ENCODE peak calls at places on chromosomes 7 and 10, in seven cellular contexts. B is GM23338, E is SK-N-SH, P is mesendoderm, V is HCT116, S is astrocyte, Y is PC-3. I is an unnamed sample.
A peak's percentile ranks its signal among the peaks of the same experiment; 100 is the strongest.

GRCh38 chr10:79380125-79380917 is 33.1 kb downstream of the PPIF start:
- DNase-seq in P (no peak), Y (peak; percentile 77), E (no peak), V (no peak), S (no peak), B (no peak), I (no peak)

GRCh38 chr10:85643839-85644525 is 722.6 kb downstream of the GRID1 start:
- DNase-seq in E (no peak), V (peak; percentile 86), B (no peak), P (peak; percentile 59), Y (peak; percentile 63), S (peak; percentile 38), I (no peak)

GRCh38 chr7:86629-87028 is 105.7 kb upstream of the FAM20C start:
- DNase-seq in Y (no peak), S (no peak), P (no peak), B (no peak), V (no peak), E (no peak), I (peak; percentile 1)

GRCh38 chr10:86164216-86164774 is 202.3 kb downstream of the GRID1 start:
- DNase-seq in S (no peak), V (no peak), Y (no peak), P (no peak), E (no peak), B (no peak), I (no peak)

GRCh38 chr7:127189885-127190284 is 62.9 kb downstream of the GRM8 start:
- DNase-seq in V (no peak), Y (no peak), S (no peak), B (peak; percentile 9), P (peak; percentile 83), E (peak; percentile 27), I (no peak)

GRCh38 chr10:89091501-89091900 is 100.9 kb downstream of the FAS start:
- DNase-seq in S (no peak), P (no peak), Y (no peak), V (no peak), B (no peak), E (no peak), I (no peak)

GRCh38 chr10:52409928-52410327 is 95.8 kb downstream of the DKK1 start:
- DNase-seq in S (no peak), P (no peak), B (no peak), E (no peak), Y (peak; percentile 67), V (no peak), I (no peak)

GRCh38 chr7:41029072-41029492 is 673.8 kb downstream of the INHBA start:
- DNase-seq in E (no peak), S (peak; percentile 99), P (peak; percentile 24), B (no peak), Y (peak; percentile 96), V (peak; percentile 41), I (no peak)

GRCh38 chr7:11935905-11936304 is 103.9 kb upstream of the THSD7A start:
- DNase-seq in Y (peak; percentile 43), B (no peak), P (no peak), V (peak; percentile 1), E (no peak), S (no peak), I (no peak)

GRCh38 chr7:116802144-116802747 is 60.1 kb upstream of the CAPZA2 start:
- DNase-seq in Y (no peak), V (no peak), B (no peak), P (no peak), E (no peak), S (peak; percentile 81), I (peak; percentile 67)

GRCh38 chr7:43439631-43440401 is 143.1 kb upstream of the STK17A start:
- DNase-seq in V (peak; percentile 38), B (peak; percentile 91), S (peak; percentile 25), E (peak; percentile 76), Y (peak; percentile 68), P (peak; percentile 89), I (peak; percentile 82)

GRCh38 chr7:103651978-103652377 is 206.0 kb upstream of the SLC26A5 start:
- DNase-seq in E (no peak), Y (no peak), S (no peak), P (peak; percentile 86), B (peak; percentile 15), V (no peak), I (no peak)

GRCh38 chr7:55369427-55369826 is 4.3 kb downstream of the LANCL2 start:
- DNase-seq in S (peak; percentile 91), V (no peak), Y (no peak), E (no peak), B (no peak), P (no peak), I (no peak)

GRCh38 chr7:102412548-102412947 is 16.4 kb downstream of the PRKRIP1 start:
- DNase-seq in V (no peak), P (peak; percentile 47), E (peak; percentile 73), S (no peak), B (peak; percentile 80), Y (peak; percentile 43), I (peak; percentile 38)

GRCh38 chr10:65033957-65034356 is 1512.8 kb downstream of the REEP3 start:
- DNase-seq in S (no peak), P (no peak), E (no peak), B (no peak), Y (no peak), V (no peak), I (no peak)

GRCh38 chr7:24660541-24660940 is 87.3 kb downstream of the PALS2 start:
- DNase-seq in Y (no peak), V (no peak), E (no peak), B (no peak), P (no peak), S (peak; percentile 34), I (no peak)

GRCh38 chr7:135074096-135074495 is 73.8 kb upstream of the TMEM140 start:
- DNase-seq in V (no peak), Y (peak; percentile 41), P (no peak), S (no peak), E (no peak), B (no peak), I (no peak)

GRCh38 chr7:131096267-131096927 is 231.3 kb upstream of the MKLN1 start:
- DNase-seq in E (no peak), B (no peak), V (no peak), S (no peak), Y (no peak), P (no peak), I (no peak)

GRCh38 chr7:131097662-131098376 is 229.9 kb upstream of the MKLN1 start:
- DNase-seq in V (no peak), E (no peak), P (no peak), S (no peak), Y (no peak), B (no peak), I (no peak)

GRCh38 chr7:131098527-131098926 is 229.1 kb upstream of the MKLN1 start:
- DNase-seq in V (no peak), E (no peak), P (no peak), B (peak; percentile 28), S (no peak), Y (no peak), I (no peak)

GRCh38 chr7:131103997-131104396 is 223.7 kb upstream of the MKLN1 start:
- DNase-seq in S (peak; percentile 90), P (no peak), Y (peak; percentile 9), B (no peak), V (no peak), E (no peak), I (no peak)

GRCh38 chr7:131100357-131101054 is 227.2 kb upstream of the MKLN1 start:
- DNase-seq in B (no peak), S (no peak), V (no peak), P (no peak), Y (no peak), E (no peak), I (no peak)
- H3K4me1 ChIP-seq in B (peaks cover 29% of the 10 kb centered on the region), S (peaks cover 10% of the 10 kb centered on the region), V (peaks cover 5% of the 10 kb centered on the region), P (no peaks in the 10 kb centered on the region), Y (peaks cover 7% of the 10 kb centered on the region), E (peaks cover 7% of the 10 kb centered on the region), I (no peaks in the 10 kb centered on the region)

DNA sequence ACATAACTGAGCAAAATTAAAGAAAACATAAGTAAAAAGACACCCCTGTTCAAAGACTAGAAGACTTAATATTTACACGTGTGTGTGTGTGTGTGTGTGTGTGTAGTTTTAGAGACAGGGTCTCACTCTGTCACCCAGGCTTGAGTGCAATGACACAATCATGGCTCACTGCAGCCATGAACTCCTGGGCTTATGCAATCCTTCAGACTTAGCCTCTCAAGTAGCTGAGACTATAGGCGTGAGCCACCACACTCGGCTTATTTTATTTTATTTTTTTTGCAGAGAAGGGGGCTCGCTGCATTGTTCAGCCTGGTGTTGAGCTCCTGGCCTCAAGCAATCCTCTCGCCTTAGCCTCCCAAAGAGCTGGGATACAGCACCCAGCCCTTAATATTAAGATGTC is 90.3 kb downstream of the JMJD1C start:
- DNase-seq in P (no peak), V (no peak), Y (no peak), B (no peak), E (no peak), S (no peak), I (no peak)
- H3K4me2 ChIP-seq in P (no peak overlapping the region), V (no peak overlapping the region), Y (no peak overlapping the region), B (no peak overlapping the region), E (no peak overlapping the region), S (no peak overlapping the region), I (no peak overlapping the region)

GRCh38 chr7:26704786-26705185 is 159.6 kb downstream of the SKAP2 start:
- DNase-seq in P (no peak), E (no peak), S (peak; percentile 51), V (no peak), Y (no peak), B (no peak), I (no peak)

GRCh38 chr7:26700893-26701292 is 163.5 kb downstream of the SKAP2 start:
- DNase-seq in S (no peak), Y (no peak), P (no peak), V (no peak), B (no peak), E (no peak), I (no peak)

GRCh38 chr7:26705567-26705966 is 158.8 kb downstream of the SKAP2 start:
- DNase-seq in E (peak; percentile 64), V (no peak), P (no peak), B (no peak), S (peak; percentile 90), Y (peak; percentile 94), I (no peak)

GRCh38 chr7:26699761-26700160 is 164.6 kb downstream of the SKAP2 start:
- DNase-seq in S (no peak), Y (peak; percentile 68), P (no peak), E (no peak), V (no peak), B (no peak), I (no peak)

DNA sequence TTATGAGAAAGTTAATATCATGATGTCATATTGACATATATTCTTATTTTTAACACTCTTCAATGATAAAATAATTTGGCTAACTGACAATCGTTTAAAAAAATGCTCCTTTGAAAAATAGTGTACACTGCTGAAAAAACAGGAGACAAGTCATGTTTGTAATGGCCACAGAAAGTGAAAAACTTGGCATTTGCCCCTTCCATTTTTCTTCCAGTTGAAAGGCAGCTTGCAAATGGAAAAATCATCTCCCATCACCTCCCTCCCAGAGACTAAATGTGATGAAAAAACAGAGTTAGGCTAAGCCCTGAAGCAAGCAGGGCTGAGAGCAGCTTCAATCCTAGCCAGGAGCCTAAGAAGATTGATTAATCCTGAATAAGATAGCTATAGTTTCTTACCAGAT is 160.4 kb downstream of the SKAP2 start:
- DNase-seq in V (no peak), Y (no peak), P (no peak), B (no peak), E (no peak), S (no peak), I (no peak)
- H3K36me3 ChIP-seq in V (no peaks in the 10 kb centered on the region), Y (no peaks in the 10 kb centered on the region), P (no peaks in the 10 kb centered on the region), B (no peaks in the 10 kb centered on the region), E (no peaks in the 10 kb centered on the region), S (no peaks in the 10 kb centered on the region), I (no peaks in the 10 kb centered on the region)

DNA sequence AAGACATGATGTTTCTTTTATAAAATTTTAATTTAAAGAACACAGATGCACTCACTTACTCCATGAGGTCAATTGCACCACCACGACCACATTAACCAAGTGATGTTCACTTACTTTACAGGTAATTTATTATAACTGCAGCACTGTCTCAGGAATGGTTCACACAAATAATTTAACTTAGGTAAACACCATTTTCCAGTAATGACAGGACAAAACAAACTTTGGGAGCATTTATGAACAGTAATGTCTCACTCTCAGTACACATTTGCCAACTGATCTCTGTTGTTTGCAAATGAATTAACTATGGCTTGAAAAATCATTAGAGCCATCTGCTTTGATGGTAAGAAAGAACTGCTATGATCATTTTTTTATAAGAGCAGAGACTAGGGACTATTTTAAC is 150.4 kb downstream of the ETV1 start:
- DNase-seq in P (no peak), S (no peak), B (no peak), Y (peak; percentile 32), V (no peak), E (no peak), I (no peak)
- H3K4me1 ChIP-seq in P (peaks cover 7% of the 10 kb centered on the region), S (no peaks in the 10 kb centered on the region), B (peaks cover 18% of the 10 kb centered on the region), Y (peaks cover 10% of the 10 kb centered on the region), V (no peaks in the 10 kb centered on the region), E (no peaks in the 10 kb centered on the region), I (peaks cover 54% of the 10 kb centered on the region)